ENCODE peak calls at places on chromosomes 3 and 15, in six cellular contexts. V is IMR-90, P is mesendoderm, C is neuronal stem cell, X is H1, I is H9. R is an unnamed sample.
A peak's percentile ranks its signal among the peaks of the same experiment; 100 is the strongest.

GRCh38 chr3:28751864-28752263 is 403.2 kb upstream of the AZI2 start:
- DNase-seq in I (no peak), C (no peak), P (no peak), V (no peak), X (no peak), R (no peak)

GRCh38 chr3:40009991-40010390 is 200.6 kb downstream of the MYRIP start:
- DNase-seq in I (no peak), X (no peak), V (no peak), C (no peak), P (no peak), R (no peak)

GRCh38 chr15:73647259-73648026 is 14.3 kb upstream of the NPTN start:
- DNase-seq in C (no peak), P (no peak), X (no peak), I (no peak), V (no peak), R (no peak)

GRCh38 chr3:99780749-99781148 is 36.9 kb upstream of the CMSS1 start:
- DNase-seq in X (no peak), I (no peak), C (no peak), P (no peak), V (no peak), R (no peak)

GRCh38 chr3:138493804-138494606 is 59.6 kb downstream of the ESYT3 start:
- DNase-seq in X (no peak), V (peak; percentile 87), C (no peak), P (no peak), I (no peak), R (peak; percentile 73)

GRCh38 chr3:119571230-119571629 is 8.1 kb upstream of the ADPRH start:
- DNase-seq in I (no peak), V (no peak), P (peak; percentile 19), C (no peak), X (no peak), R (no peak)

GRCh38 chr3:180036678-180037455 is at the start of gene PEX5L:
- DNase-seq in V (peak; percentile 15), P (peak; percentile 87), I (peak; percentile 87), X (peak; percentile 91), C (peak; percentile 83), R (peak; percentile 39)

GRCh38 chr15:34855893-34856292 is 60.5 kb upstream of the ACTC1 start:
- DNase-seq in V (peak; percentile 24), C (no peak), X (no peak), I (no peak), P (no peak), R (no peak)

GRCh38 chr3:186526256-186526606 is 17.9 kb downstream of the CRYGS start:
- DNase-seq in X (no peak), P (no peak), I (no peak), V (no peak), C (no peak), R (no peak)

GRCh38 chr15:69997701-69998273 is 99.9 kb downstream of the TLE3 start:
- DNase-seq in I (no peak), C (no peak), P (no peak), X (no peak), V (peak; percentile 4), R (peak; percentile 30)

DNA sequence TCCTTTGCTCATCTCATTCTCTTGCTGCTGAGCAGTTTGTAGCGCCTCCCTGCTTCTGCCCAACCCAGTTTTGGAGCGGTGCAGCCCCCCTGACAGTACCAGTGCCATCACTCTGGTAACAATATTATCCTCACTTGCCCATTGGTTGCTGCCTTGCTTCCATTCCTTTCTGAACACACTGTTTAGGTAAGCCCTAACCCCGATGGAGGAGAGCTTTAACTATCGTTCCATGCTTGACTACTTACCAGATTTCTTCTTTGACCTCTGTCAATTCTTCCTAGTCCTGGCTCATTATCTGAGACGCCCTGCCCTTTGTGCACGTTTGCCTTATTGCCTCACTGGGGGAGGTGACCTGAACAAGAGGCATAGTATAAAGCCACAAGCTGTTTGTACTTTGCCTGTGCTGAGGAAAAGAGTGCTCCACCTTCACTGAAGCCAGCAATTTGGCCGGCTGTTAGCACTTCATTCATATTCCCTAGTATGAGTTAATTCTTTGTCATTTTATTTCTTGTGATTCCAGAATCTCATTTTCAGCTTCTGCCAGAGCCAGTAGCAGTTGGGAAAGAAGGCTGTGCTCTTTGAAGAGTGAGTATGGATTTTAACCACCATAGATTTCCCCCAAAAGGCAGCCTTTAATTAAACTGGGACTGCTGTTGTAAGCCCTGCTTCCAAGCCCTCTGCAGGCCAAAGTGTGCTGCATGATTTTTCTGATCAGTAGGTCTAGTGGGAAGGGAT is 11.9 kb downstream of the ABHD6 start:
- DNase-seq in C (peak; percentile 87), X (no peak), P (peak; percentile 45), V (no peak), I (no peak), R (no peak)
- H2BK15ac ChIP-seq in C (no peak overlapping the region), X (no peak overlapping the region), P (no peak overlapping the region), V (no peak overlapping the region), I (no peak overlapping the region), R (no peak overlapping the region)

GRCh38 chr3:115590873-115591272 is 32.4 kb upstream of the GAP43 start:
- DNase-seq in P (no peak), V (no peak), I (no peak), X (no peak), C (no peak), R (no peak)
- H2BK5ac ChIP-seq in P (no peak overlapping the region), V (no peak overlapping the region), I (no peak overlapping the region), X (no peak overlapping the region), C (no peak overlapping the region), R (no peak overlapping the region)

DNA sequence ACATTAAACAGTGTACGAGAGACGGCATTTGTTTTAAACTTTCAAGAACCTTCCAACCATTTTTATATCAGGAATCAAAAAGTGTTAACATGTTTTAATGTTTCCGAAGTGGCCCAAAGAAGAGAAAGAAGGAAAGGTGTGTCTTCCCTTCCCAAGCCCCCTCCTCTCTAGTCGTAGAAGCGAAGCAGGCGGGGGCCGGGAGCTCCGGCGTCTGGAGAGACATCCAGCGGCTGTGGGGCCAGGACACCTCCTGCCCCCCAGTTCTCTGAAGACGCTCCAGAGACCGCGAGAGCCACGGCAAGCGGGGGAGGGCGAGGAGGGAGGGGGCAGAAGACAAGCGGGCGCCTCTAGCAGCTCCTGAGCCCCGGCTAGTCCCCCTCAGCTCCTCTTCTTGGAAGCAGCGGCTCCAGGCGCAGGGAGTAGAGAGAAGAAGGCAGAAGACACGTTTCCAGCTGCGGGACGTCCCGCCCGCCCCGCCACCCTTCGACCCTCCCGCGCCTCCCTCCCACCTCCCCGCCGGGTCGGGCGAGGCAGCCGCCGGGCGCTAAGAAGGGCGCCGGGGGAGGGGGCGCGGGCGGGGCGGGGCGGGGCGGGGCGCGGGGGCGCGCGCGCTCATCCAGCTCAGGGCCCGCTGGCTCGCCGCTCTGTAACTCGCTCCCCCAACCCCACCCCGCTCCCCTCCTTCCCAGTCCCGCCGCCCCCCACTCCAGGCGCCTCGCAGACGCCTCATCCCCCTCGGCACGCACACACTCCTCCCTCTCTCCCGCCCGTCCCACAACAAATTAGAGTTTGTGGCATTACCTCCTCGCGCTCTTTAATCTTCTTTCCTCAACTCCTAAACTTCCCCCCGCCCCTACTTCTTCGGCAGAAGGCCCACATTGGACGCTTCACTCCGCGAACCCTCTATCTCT is at the start of gene ZBTB20:
- DNase-seq in P (peak; percentile 84), I (peak; percentile 71), V (peak; percentile 77), C (peak; percentile 67), X (peak; percentile 74), R (peak; percentile 90)
- H4K8ac ChIP-seq in P (peak within 1 kb of the TSS; percentile 28), I (no peak within 1 kb of the TSS), V (peak within 1 kb of the TSS; percentile 71), C (no peak within 1 kb of the TSS), X (no peak within 1 kb of the TSS), R (peak within 1 kb of the TSS; percentile 91)

GRCh38 chr15:29398907-29399306 is 129.3 kb upstream of the NSMCE3 start:
- DNase-seq in C (no peak), V (no peak), X (no peak), P (no peak), I (no peak), R (no peak)

GRCh38 chr15:29400701-29401100 is 131.1 kb upstream of the NSMCE3 start:
- DNase-seq in C (no peak), P (peak; percentile 42), X (peak; percentile 73), I (peak; percentile 79), V (no peak), R (no peak)

GRCh38 chr15:29403778-29404177 is 134.2 kb upstream of the NSMCE3 start:
- DNase-seq in C (no peak), P (peak; percentile 56), V (no peak), I (peak; percentile 71), X (peak; percentile 75), R (no peak)

GRCh38 chr15:29405564-29405963 is 135.9 kb upstream of the NSMCE3 start:
- DNase-seq in I (no peak), C (no peak), V (no peak), P (no peak), X (no peak), R (no peak)

DNA sequence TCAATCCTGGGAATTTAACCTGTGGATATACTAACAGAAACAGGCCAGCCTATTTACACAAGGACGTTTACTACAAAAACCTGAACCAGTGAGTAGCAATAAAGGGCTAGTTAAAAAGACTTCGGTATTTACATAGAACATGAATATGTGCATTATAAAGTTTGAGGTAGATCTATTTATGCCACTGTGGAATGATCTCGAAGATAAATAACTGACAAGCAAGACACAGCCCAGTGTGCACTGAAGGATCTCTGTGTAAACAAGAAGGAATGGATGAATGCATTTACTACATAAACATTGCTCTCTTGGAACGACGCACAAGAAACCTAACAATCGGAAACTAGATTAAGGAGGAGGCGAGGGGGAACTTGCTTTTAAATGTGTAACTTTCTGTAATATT is 132.0 kb upstream of the NSMCE3 start:
- DNase-seq in X (no peak), P (no peak), C (no peak), I (no peak), V (no peak), R (no peak)
- H2BK15ac ChIP-seq in X (no peak overlapping the region), P (no peak overlapping the region), C (no peak overlapping the region), I (no peak overlapping the region), V (no peak overlapping the region), R (no peak overlapping the region)

DNA sequence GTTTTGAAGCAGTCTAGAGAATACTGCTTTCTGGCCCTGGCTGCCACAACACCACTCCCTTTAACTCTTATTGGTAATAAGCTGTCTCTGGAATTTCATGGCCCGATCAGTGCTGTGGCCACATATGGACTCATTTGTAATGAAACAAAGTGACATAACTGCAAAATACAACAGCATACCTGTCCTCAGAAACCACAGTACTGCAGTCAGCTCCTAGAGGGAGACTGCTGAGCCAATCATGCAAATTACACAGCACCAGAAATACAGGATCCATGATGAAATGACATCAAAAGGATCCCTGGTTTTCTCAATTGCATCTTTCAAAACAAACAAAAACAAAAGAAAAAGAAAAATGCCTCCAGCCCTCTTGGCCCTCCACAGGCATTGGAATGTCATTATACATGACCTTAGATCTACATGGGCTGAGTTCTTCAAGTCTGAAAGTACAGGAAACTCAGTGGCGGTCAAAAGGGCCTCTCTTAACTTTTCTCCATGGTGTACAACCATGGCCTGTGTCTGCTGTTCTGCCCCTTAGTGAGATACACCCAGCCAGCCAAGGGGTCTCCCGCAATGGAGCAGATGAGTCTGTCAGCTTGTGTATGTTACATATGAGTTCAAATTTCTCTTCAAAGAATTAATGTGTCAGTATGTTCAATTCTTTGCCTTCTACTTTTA is 24.9 kb upstream of the KBTBD12 start:
- DNase-seq in X (no peak), V (no peak), C (no peak), I (no peak), P (peak; percentile 10), R (no peak)
- H2BK5ac ChIP-seq in X (no peak overlapping the region), V (no peak overlapping the region), C (no peak overlapping the region), I (no peak overlapping the region), P (no peak overlapping the region), R (no peak overlapping the region)

R was measured in mesenchymal stem cell.